ENCODE peak calls at places on chromosomes 11 and 22, in four cellular contexts. Q, J, C and U are unnamed samples.

GRCh38 chr11:121421149-121421906 is 30.8 kb upstream of the SORL1 start:
- DNase-seq in Q (no peak), J (no peak), C (peak), U (no peak)

GRCh38 chr11:118438314-118438931 is 2.1 kb downstream of the KMT2A start:
- DNase-seq in Q (no peak), J (no peak), C (peak), U (peak)

GRCh38 chr11:63961608-63962412 is 12.6 kb upstream of the COX8A start:
- DNase-seq in Q (no peak), J (peak), C (peak), U (no peak)

GRCh38 chr11:109423860-109424190 is 1.8 kb downstream of the C11orf87 start:
- DNase-seq in Q (no peak), J (no peak), C (no peak), U (peak)

GRCh38 chr11:45507916-45508315 is 157.5 kb downstream of the CHST1 start:
- DNase-seq in Q (no peak), J (no peak), C (no peak), U (no peak)

GRCh38 chr11:111983187-111983986 is 41.8 kb upstream of the DLAT start:
- DNase-seq in Q (no peak), J (peak), C (peak), U (peak)

GRCh38 chr11:44298862-44299261 is 11.1 kb downstream of the ALX4 start:
- DNase-seq in Q (no peak), J (no peak), C (no peak), U (no peak)

GRCh38 chr11:114317738-114318137 is 21.5 kb downstream of the NNMT start:
- DNase-seq in Q (no peak), J (no peak), C (no peak), U (peak)

GRCh38 chr11:73982595-73982989 is at the start of gene UCP2:
- DNase-seq in Q (no peak), J (no peak), C (peak), U (peak)

GRCh38 chr11:31790649-31791048 is 20.5 kb downstream of the PAX6 start:
- DNase-seq in Q (no peak), J (no peak), C (no peak), U (no peak)

GRCh38 chr11:12598330-12599256 is 75.6 kb upstream of the TEAD1 start:
- DNase-seq in Q (no peak), J (no peak), C (no peak), U (no peak)

GRCh38 chr11:71139516-71140205 is 112.7 kb downstream of the SHANK2 start:
- DNase-seq in Q (no peak), J (peak), C (no peak), U (no peak)

GRCh38 chr11:15941206-15941770 is 415.1 kb downstream of the SOX6 start:
- DNase-seq in Q (no peak), J (no peak), C (peak), U (peak)

GRCh38 chr22:19942071-19942885 is 660 bp upstream of the TXNRD2 start:
- DNase-seq in Q (no peak), J (no peak), C (peak), U (no peak)

GRCh38 chr11:35621620-35622019 is 3.4 kb downstream of the FJX1 start:
- DNase-seq in Q (no peak), J (no peak), C (no peak), U (no peak)

GRCh38 chr22:48102581-48102980 is 1340.1 kb downstream of the TBC1D22A start:
- DNase-seq in Q (no peak), J (no peak), C (no peak), U (no peak)

GRCh38 chr11:77468527-77468926 is 5.4 kb downstream of the PAK1 start:
- DNase-seq in Q (no peak), J (no peak), C (no peak), U (no peak)

GRCh38 chr11:111419641-111420327 is 40.7 kb upstream of the POU2AF1 start:
- DNase-seq in Q (no peak), J (no peak), C (no peak), U (no peak)

GRCh38 chr11:75240381-75241035 is at the start of gene TPBGL:
- DNase-seq in Q (no peak), J (no peak), C (peak), U (peak)

GRCh38 chr22:50504245-50505211 is 3.0 kb downstream of the LMF2 start:
- DNase-seq in Q (no peak), J (no peak), C (no peak), U (no peak)

GRCh38 chr11:80595011-80595410 is 1154.2 kb upstream of the TENM4 start:
- DNase-seq in Q (no peak), J (peak), C (no peak), U (no peak)

GRCh38 chr11:61579398-61580291 is 1.2 kb downstream of the SYT7 start:
- DNase-seq in Q (no peak), J (no peak), C (no peak), U (no peak)

DNA sequence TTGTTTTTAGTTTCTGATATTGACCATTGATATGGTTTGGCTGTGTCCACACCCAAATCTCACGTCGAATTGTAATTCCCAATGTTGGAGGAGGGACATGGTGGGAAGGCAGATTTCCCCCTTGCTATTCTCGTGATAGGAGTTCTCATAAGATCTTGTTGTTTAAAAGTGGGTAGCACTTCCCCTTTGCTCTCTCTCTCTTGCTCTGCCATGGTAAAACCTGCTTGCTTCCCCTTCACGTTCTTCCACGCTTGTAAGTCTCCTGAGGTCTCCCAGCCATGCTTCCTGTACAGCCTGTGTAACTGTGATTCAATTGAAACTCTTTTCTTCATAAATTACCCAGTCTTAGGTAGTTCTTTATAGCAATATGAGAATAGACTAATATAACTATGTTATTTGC is 203.6 kb upstream of the CHORDC1 start:
- DNase-seq in Q (no peak), J (no peak), C (no peak), U (no peak)
- TF ChIP-seq TCF7 in Q (no peak), J (no peak), C (no peak), U (no peak)

DNA sequence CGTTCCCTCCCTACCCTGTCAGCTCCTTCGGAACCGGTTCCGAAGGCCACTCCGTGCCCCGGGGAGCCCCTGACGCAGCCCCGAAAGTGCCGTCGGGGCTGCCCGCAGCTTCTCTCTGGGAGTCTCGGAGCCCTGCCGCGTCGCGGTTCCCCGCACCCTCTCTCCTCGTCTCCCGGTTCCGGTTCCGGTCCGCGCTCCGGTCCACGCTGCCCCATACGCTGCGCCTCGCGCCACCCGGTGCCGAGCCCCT is 626 bp downstream of the MTA2 start:
- DNase-seq in Q (no peak), J (no peak), C (no peak), U (no peak)
- TF ChIP-seq TCF7 in Q (no peak), J (no peak), C (no peak), U (no peak)

GRCh38 chr22:31046591-31047226 is 34.4 kb upstream of the SMTN start:
- DNase-seq in Q (no peak), J (peak), C (peak), U (peak)
- TF ChIP-seq TCF7 in Q (no peak), J (no peak), C (no peak), U (no peak)

DNA sequence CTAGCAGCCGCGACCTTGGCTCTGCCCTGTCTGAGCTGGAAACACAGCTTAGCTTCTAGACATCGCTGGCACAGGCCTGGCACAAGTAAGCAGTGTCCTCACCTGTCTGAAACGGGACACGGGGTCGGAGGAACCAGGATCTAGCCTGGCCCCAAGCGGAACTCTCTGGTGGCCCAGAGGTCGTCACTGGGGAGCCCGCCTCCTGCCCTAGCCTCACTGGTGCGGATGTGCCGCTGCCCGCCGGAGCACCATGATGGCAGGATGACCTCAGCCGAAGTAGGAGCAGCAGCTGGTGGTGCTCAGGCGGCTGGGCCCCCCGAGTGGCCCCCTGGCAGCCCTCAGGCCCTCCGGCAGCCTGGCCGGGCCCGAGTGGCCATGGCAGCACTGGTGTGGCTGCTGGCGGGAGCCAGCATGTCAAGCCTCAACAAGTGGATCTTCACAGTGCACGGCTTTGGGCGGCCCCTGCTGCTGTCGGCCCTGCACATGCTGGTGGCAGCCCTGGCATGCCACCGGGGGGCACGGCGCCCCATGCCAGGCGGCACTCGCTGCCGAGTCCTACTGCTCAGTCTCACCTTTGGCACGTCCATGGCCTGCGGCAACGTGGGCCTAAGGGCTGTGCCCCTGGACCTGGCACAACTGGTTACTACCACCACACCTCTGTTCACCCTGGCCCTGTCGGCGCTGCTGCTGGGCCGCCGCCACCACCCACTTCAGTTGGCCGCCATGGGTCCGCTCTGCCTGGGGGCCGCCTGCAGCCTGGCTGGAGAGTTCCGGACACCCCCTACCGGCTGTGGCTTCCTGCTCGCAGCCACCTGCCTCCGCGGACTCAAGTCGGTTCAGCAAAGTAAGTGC is 871 bp downstream of the SLC35E4 start:
- DNase-seq in Q (no peak), J (no peak), C (no peak), U (peak)
- TF ChIP-seq TCF7 in Q (no peak), J (no peak), C (no peak), U (no peak)

DNA sequence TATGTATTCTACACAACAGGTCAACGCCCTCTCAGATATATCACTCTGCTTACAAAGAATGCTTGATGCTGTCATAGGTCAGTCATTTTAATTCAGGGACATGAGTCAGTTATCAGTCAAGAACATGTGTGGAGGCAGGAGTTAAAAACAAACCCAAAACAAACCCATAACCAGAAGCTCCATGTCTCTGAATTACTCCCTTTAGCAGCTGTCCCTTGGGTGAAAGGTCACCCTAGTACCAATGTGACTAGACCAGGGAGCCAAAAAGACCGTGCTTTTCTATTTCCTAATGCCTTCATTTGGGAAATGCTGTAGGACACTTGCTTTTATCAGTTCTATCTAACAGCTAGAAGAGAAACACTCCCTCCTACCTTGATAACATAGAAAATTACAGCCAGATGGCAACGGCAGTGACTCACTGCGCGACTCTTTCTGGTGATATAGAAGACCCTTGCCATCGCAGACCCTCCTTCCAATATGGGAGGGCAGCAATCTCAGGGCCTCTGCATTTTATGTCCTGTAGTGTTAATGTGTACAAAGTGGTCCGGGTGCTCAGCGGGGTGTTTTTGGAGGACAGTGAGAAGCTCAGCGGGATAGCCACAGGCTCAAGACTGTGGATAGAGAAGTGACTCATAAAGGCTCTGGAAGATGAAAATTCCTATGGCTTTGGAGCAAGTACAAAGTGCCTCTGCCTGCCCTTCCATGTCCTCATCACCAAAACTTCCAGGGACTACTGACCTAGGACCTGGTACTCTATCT is 24.8 kb downstream of the APOL5 start:
- DNase-seq in Q (no peak), J (no peak), C (peak), U (no peak)
- TF ChIP-seq TCF7 in Q (no peak), J (no peak), C (no peak), U (no peak)

GRCh38 chr22:25223269-25223850 is 3.9 kb downstream of the CRYBB2 start:
- DNase-seq in Q (no peak), J (peak), C (no peak), U (no peak)

GRCh38 chr22:25221790-25222189 is 2.4 kb downstream of the CRYBB2 start:
- DNase-seq in Q (no peak), J (no peak), C (no peak), U (no peak)

GRCh38 chr22:25216230-25216629 is 3.2 kb upstream of the CRYBB2 start:
- DNase-seq in Q (no peak), J (no peak), C (no peak), U (no peak)

GRCh38 chr22:25219948-25220442 is 556 bp downstream of the CRYBB2 start:
- DNase-seq in Q (no peak), J (no peak), C (no peak), U (no peak)

GRCh38 chr22:25219211-25219689 is at the start of gene CRYBB2:
- DNase-seq in Q (no peak), J (no peak), C (no peak), U (no peak)
- TF ChIP-seq TCF7 in Q (no peak), J (no peak), C (no peak), U (no peak)

DNA sequence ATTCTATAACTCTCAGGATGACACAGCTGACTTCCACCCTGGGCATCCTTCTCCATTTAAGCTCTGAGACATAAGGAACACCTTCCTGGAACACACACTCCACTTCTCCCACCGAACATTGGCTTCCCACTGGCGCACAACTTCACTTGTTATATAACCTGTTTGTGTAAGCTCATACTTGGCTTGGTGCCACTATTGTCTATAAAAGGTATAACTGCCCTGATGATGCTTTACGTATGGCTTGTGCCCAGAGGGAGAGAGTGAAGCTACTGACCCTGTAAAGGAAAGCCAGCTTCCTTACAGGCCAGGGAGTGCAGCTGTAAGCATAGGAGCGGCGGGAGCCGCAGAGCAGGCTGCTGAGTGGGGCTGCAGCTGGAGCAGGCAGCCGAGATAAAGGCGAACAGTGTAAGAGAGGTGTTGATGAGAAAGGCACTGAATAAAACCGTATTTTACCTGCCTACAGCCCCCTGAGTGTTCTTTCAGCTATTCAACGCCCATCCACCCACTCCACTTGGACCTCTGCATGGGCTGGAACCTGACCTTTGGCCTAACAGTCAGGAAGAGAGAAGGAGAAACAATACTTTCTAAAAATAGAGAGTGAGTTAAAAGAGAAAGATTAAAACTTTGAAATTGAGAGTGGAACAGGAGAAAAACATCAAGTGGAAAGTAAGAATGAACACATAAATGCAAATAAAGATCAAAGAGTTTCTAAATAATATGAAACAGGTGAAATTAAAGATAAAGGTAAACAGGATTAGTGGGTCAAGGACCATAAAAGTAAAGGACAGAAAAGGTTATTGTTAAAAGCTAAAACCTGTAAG is 252.1 kb upstream of the ARHGAP42 start:
- DNase-seq in Q (no peak), J (no peak), C (no peak), U (no peak)
- TF ChIP-seq TCF7 in Q (no peak), J (no peak), C (no peak), U (no peak)

GRCh38 chr22:37077802-37078448 is 26.4 kb downstream of the KCTD17 start:
- DNase-seq in Q (no peak), J (peak), C (peak), U (peak)
- TF ChIP-seq TCF7 in Q (no peak), J (no peak), C (no peak), U (no peak)